ENCODE peak calls at places on chromosomes 6 and 20, in six cellular contexts. E, H, G, S, N and K are unnamed samples.

GRCh38 chr6:111758608-111759293 is 114.5 kb downstream of the FYN start:
- DNase-seq in S (no peak), H (no peak), G (no peak), E (no peak), N (no peak), K (no peak)

GRCh38 chr6:82978362-82978945 is 87.2 kb downstream of the UBE3D start:
- DNase-seq in S (no peak), N (no peak), E (no peak), G (no peak), H (no peak), K (no peak)

GRCh38 chr6:149140137-149140909 is 177.2 kb upstream of the TAB2 start:
- DNase-seq in E (no peak), G (no peak), H (peak; percentile 65), S (peak; percentile 37), N (no peak), K (no peak)

GRCh38 chr6:168307011-168307694 is 12.4 kb downstream of the DACT2 start:
- DNase-seq in H (no peak), G (no peak), S (no peak), E (no peak), N (no peak), K (no peak)

GRCh38 chr6:36912583-36912982 is 26.8 kb downstream of the C6orf89 start:
- DNase-seq in G (no peak), S (no peak), E (no peak), H (peak; percentile 72), N (no peak), K (no peak)

GRCh38 chr6:35948725-35949124 is 27.8 kb upstream of the SRPK1 start:
- DNase-seq in S (no peak), N (no peak), H (no peak), G (peak; percentile 38), E (peak; percentile 40), K (peak; percentile 11)

GRCh38 chr20:35690265-35690664 is 8.9 kb downstream of the NFS1 start:
- DNase-seq in H (no peak), E (no peak), N (no peak), G (no peak), S (no peak), K (no peak)

GRCh38 chr6:119310486-119311036 is 39.0 kb downstream of the MAN1A1 start:
- DNase-seq in H (no peak), E (no peak), S (no peak), N (no peak), G (no peak), K (no peak)

DNA sequence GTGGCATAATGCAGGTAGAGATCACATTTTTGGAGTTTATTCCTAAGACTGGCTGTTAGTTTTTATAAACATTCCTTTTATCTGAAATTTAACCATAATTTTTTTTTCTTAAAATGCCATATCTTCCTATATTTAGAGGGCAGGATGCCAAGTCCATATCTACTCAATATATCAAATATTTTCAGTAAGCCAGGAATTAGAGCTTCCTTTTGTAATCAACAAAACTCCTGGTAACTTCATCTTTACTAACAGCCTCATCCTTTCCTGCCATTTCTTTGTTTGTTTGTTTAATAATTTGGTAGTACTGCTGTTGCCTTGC is 136.3 kb downstream of the OLIG3 start:
- DNase-seq in H (no peak), G (no peak), S (no peak), N (no peak), E (no peak), K (no peak)
- TF ChIP-seq ZNF274 in H (no peak), G (no peak), S (no peak), N (no peak), E (no peak), K (no peak)

GRCh38 chr6:90714319-90714718 is 127.4 kb upstream of the MAP3K7 start:
- DNase-seq in N (no peak), H (no peak), G (no peak), S (no peak), E (no peak), K (no peak)
- TF ChIP-seq ZNF274 in N (no peak), H (no peak), G (no peak), S (no peak), E (no peak), K (no peak)

GRCh38 chr6:156175433-156175832 is 601.7 kb upstream of the ARID1B start:
- DNase-seq in H (no peak), G (no peak), E (no peak), S (no peak), N (no peak), K (no peak)
- TF ChIP-seq ZNF274 in H (no peak), G (no peak), E (no peak), S (no peak), N (no peak), K (no peak)

GRCh38 chr6:41783106-41783780 is 2.7 kb downstream of the PRICKLE4 start:
- DNase-seq in E (no peak), N (no peak), S (no peak), G (no peak), H (no peak), K (no peak)

GRCh38 chr6:41785689-41786450 is 1.6 kb upstream of the TOMM6 start:
- DNase-seq in G (no peak), H (no peak), E (no peak), S (no peak), N (no peak), K (no peak)

GRCh38 chr6:41785254-41785653 is 2.2 kb upstream of the TOMM6 start:
- DNase-seq in S (no peak), G (no peak), H (no peak), E (no peak), N (no peak), K (no peak)

GRCh38 chr6:41786451-41787218 is 859 bp upstream of the TOMM6 start:
- DNase-seq in S (peak; percentile 91), N (peak; percentile 95), G (peak; percentile 76), H (no peak), E (peak; percentile 23), K (peak; percentile 43)

DNA sequence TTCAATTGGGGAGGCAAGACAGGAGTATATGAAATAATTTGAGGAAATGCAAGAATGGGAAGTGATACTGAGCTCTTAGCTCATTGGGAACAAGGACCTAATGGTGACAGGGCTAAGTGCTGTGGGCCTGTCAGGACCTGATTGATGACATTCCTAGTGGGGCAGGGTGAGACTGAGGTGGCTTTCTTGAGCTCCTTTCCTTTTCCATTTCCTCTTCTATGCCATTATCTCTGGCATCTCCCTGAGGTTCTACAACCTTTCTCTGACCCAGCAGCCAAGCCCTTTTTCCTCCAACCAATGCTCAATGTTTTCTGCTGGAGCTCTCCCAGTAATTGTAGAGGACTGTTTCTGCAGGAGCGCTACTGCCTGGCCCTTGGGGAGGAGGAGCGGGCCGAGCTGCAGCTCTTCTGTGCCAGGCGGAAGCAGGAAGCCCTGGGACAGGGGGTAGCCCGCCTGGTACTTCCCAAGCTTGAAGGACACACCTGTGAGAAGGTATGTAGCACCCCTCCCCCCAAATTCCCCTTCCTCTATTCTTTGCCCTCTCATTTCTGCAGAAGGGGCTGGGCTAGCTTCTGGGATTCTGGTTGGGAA is 2.8 kb upstream of the TOMM6 start:
- DNase-seq in H (no peak), G (no peak), S (no peak), N (no peak), E (no peak), K (no peak)
- TF ChIP-seq ZNF274 in H (no peak), G (no peak), S (no peak), N (no peak), E (no peak), K (no peak)

GRCh38 chr20:41136336-41136694 is 1.0 kb upstream of the PLCG1 start:
- DNase-seq in N (no peak), G (no peak), H (no peak), E (no peak), S (no peak), K (peak; percentile 18)
- TF ChIP-seq ZNF274 in N (no peak), G (no peak), H (no peak), E (no peak), S (no peak), K (no peak)

DNA sequence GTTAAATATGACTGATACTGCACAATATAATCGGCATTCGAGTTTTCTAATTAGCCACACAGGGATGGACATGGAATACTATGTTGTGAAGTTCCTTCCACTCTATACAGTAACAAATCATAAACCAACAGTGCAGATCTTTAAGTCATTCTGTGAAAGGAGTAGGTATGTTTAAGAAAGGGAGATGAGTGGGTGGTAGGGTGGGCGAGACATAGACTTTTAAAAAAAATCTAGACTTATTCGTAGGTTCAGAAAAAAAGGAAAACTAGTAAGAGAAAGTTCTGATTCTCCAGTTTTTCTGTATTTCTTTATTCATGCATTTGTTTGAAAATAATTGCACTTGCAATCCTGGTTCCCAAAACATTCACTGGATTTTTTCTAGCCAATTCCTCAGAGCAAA is 61.8 kb downstream of the SYNDIG1 start:
- DNase-seq in N (no peak), E (no peak), H (no peak), S (no peak), G (no peak), K (no peak)
- TF ChIP-seq ZNF274 in N (no peak), E (no peak), H (no peak), S (no peak), G (no peak), K (no peak)

GRCh38 chr20:1666802-1667201 is 9.2 kb upstream of the SIRPG start:
- DNase-seq in S (no peak), E (no peak), H (no peak), N (peak; percentile 6), G (no peak), K (no peak)

GRCh38 chr20:1665345-1665744 is 7.8 kb upstream of the SIRPG start:
- DNase-seq in E (no peak), H (no peak), N (no peak), G (no peak), S (no peak), K (no peak)

GRCh38 chr20:1661542-1662299 is 4.1 kb upstream of the SIRPG start:
- DNase-seq in H (no peak), E (no peak), G (no peak), N (no peak), S (no peak), K (no peak)

GRCh38 chr20:1664911-1665310 is 7.3 kb upstream of the SIRPG start:
- DNase-seq in S (no peak), H (peak; percentile 19), E (no peak), N (no peak), G (no peak), K (no peak)

GRCh38 chr20:1663917-1664316 is 6.3 kb upstream of the SIRPG start:
- DNase-seq in E (no peak), S (no peak), G (no peak), H (no peak), N (no peak), K (no peak)
- TF ChIP-seq ZNF274 in E (no peak), S (no peak), G (no peak), H (no peak), N (no peak), K (no peak)